ENCODE peak calls at places on chromosomes 13 and 19, in seven cellular contexts. Q is keratinocyte, J is CD14-positive monocyte, F is Calu3, R is fibroblast of lung, G is cardiac fibroblast, X is AML-193. V is an unnamed sample.

GRCh38 chr19:43575955-43576451 is 402 bp downstream of the PINLYP start:
- DNase-seq in X (no peak), G (peak), F (no peak), Q (no peak), R (no peak), J (no peak), V (no peak)

GRCh38 chr19:51660975-51661600 is 14.5 kb upstream of the SIGLEC14 start:
- DNase-seq in X (peak), G (peak), Q (peak), J (peak), F (peak), R (peak), V (peak)

GRCh38 chr19:13013649-13014048 is 18.4 kb downstream of the NFIX start:
- DNase-seq in Q (no peak), R (peak), G (no peak), J (no peak), X (no peak), F (no peak), V (no peak)

GRCh38 chr13:27920677-27921420 is 1.0 kb downstream of the PDX1 start:
- DNase-seq in F (peak), X (no peak), Q (no peak), J (no peak), G (peak), R (no peak), V (no peak)

GRCh38 chr19:47305309-47305751 is 4.3 kb upstream of the C5AR1 start:
- DNase-seq in J (peak), F (peak), Q (no peak), R (peak), X (peak), G (peak), V (peak)

GRCh38 chr19:53196777-53197396 is 3.7 kb upstream of the ZNF665 start:
- DNase-seq in R (peak), X (peak), G (peak), J (peak), Q (peak), F (peak), V (peak)

GRCh38 chr19:51372649-51373504 is at the start of gene NKG7:
- DNase-seq in X (peak), F (no peak), R (no peak), Q (no peak), J (no peak), G (no peak), V (peak)

GRCh38 chr13:27967736-27968315 is 1.3 kb downstream of the CDX2 start:
- DNase-seq in Q (no peak), R (no peak), J (no peak), G (no peak), X (no peak), F (no peak), V (no peak)

GRCh38 chr19:50478901-50479715 is 2.5 kb upstream of the GARIN5A start:
- DNase-seq in G (peak), Q (no peak), J (no peak), F (peak), R (peak), X (no peak), V (peak)

GRCh38 chr19:18254546-18255500 is 19.4 kb downstream of the IQCN start:
- DNase-seq in F (peak), G (no peak), Q (no peak), J (no peak), R (no peak), X (no peak), V (no peak)

GRCh38 chr13:36436811-36437210 is 4.5 kb downstream of the CCNA1 start:
- DNase-seq in X (peak), J (no peak), R (no peak), Q (no peak), G (no peak), F (no peak), V (no peak)

GRCh38 chr19:6739884-6740588 is 556 bp downstream of the TRIP10 start:
- DNase-seq in Q (no peak), R (no peak), F (peak), G (no peak), J (no peak), X (no peak), V (peak)

GRCh38 chr19:2969104-2969504 is 8.3 kb upstream of the TLE6 start:
- DNase-seq in J (no peak), R (peak), Q (no peak), G (peak), F (no peak), X (no peak), V (no peak)

GRCh38 chr13:95880346-95880745 is 172.9 kb downstream of the UGGT2 start:
- DNase-seq in F (no peak), Q (no peak), X (no peak), R (peak), J (no peak), G (peak), V (no peak)

GRCh38 chr13:50589139-50589538 is 254.4 kb downstream of the DLEU7 start:
- DNase-seq in Q (peak), G (peak), J (no peak), R (peak), X (no peak), F (no peak), V (no peak)

GRCh38 chr19:17469371-17470203 is 737 bp upstream of the SLC27A1 start:
- DNase-seq in X (peak), F (peak), J (peak), Q (peak), G (peak), R (peak), V (peak)

GRCh38 chr13:35472308-35473008 is 4.0 kb downstream of the MAB21L1 start:
- DNase-seq in X (no peak), Q (no peak), F (no peak), J (no peak), R (no peak), G (no peak), V (no peak)

GRCh38 chr19:35142531-35143230 is 374 bp upstream of the FXYD7 start:
- DNase-seq in X (peak), Q (no peak), F (peak), G (peak), J (no peak), R (no peak), V (no peak)

GRCh38 chr19:2578391-2578826 is 102.5 kb downstream of the GADD45B start:
- DNase-seq in J (no peak), F (peak), X (no peak), G (peak), Q (no peak), R (peak), V (no peak)

GRCh38 chr19:13835791-13836723 is 40.8 kb downstream of the ZSWIM4 start:
- DNase-seq in F (no peak), Q (no peak), R (no peak), J (peak), G (peak), X (peak), V (no peak)

GRCh38 chr19:10421240-10421948 is 1.1 kb downstream of the PDE4A start:
- DNase-seq in F (no peak), R (no peak), Q (no peak), G (no peak), J (no peak), X (no peak), V (no peak)

GRCh38 chr13:48402325-48402962 is 10.5 kb downstream of the LPAR6 start:
- DNase-seq in J (no peak), G (no peak), F (no peak), X (no peak), Q (no peak), R (no peak), V (no peak)

GRCh38 chr13:109783815-109784589 is 2.4 kb downstream of the IRS2 start:
- DNase-seq in R (no peak), X (no peak), G (peak), F (no peak), J (no peak), Q (no peak), V (peak)

GRCh38 chr19:55487884-55488687 is at the start of gene SSC5D:
- DNase-seq in X (no peak), J (no peak), F (no peak), G (peak), R (peak), Q (no peak), V (no peak)

GRCh38 chr13:46490129-46490528 is 62.8 kb upstream of the LRCH1 start:
- DNase-seq in J (no peak), Q (no peak), R (no peak), G (no peak), F (no peak), X (no peak), V (no peak)

GRCh38 chr19:16373539-16373938 is 48.9 kb downstream of the KLF2 start:
- DNase-seq in G (peak), Q (no peak), R (peak), X (no peak), J (peak), F (no peak), V (no peak)

GRCh38 chr13:78604782-78605611 is 1.6 kb upstream of the POU4F1 start:
- DNase-seq in X (no peak), J (no peak), R (no peak), F (no peak), Q (no peak), G (no peak), V (no peak)

V was measured in posterior cingulate gyrus.